ENCODE peak calls at places on chromosomes 11 and 22, in seven cellular contexts. One of them, this sample, is unnamed.

GRCh38 chr22:32644252-32645100 is 157.0 kb upstream of the TIMP3 start:
- DNase-seq in GM12865: peak
- DNase-seq in Calu3: peak
- DNase-seq in stimulated activated CD4-positive, alpha-beta T cell treated with anti-CD3 and anti-CD28 coated beads, TNF-alpha, amount 100 ng/mL, for 4 hours: peak
- DNase-seq in foreskin fibroblast: no peak
- DNase-seq in H9: no peak
- DNase-seq in WTC11: no peak
- DNase-seq in this sample: peak

GRCh38 chr22:45885941-45886395 is 91.0 kb downstream of the WNT7B start:
- DNase-seq in foreskin fibroblast: no peak
- DNase-seq in stimulated activated CD4-positive, alpha-beta T cell treated with anti-CD3 and anti-CD28 coated beads, TNF-alpha, amount 100 ng/mL, for 4 hours: no peak
- DNase-seq in H9: peak
- DNase-seq in WTC11: peak
- DNase-seq in Calu3: no peak
- DNase-seq in GM12865: no peak
- DNase-seq in this sample: no peak

GRCh38 chr11:111737180-111737876 is 28.9 kb downstream of the PPP2R1B start:
- DNase-seq in foreskin fibroblast: no peak
- DNase-seq in GM12865: no peak
- DNase-seq in WTC11: no peak
- DNase-seq in H9: no peak
- DNase-seq in stimulated activated CD4-positive, alpha-beta T cell treated with anti-CD3 and anti-CD28 coated beads, TNF-alpha, amount 100 ng/mL, for 4 hours: no peak
- DNase-seq in Calu3: no peak
- DNase-seq in this sample: no peak

GRCh38 chr22:22349455-22349836 is 104.9 kb downstream of the VPREB1 start:
- DNase-seq in H9: no peak
- DNase-seq in foreskin fibroblast: no peak
- DNase-seq in Calu3: no peak
- DNase-seq in WTC11: no peak
- DNase-seq in GM12865: no peak
- DNase-seq in stimulated activated CD4-positive, alpha-beta T cell treated with anti-CD3 and anti-CD28 coated beads, TNF-alpha, amount 100 ng/mL, for 4 hours: no peak
- DNase-seq in this sample: no peak

GRCh38 chr11:61967924-61968757 is 707 bp upstream of the FTH1 start:
- DNase-seq in Calu3: peak
- DNase-seq in stimulated activated CD4-positive, alpha-beta T cell treated with anti-CD3 and anti-CD28 coated beads, TNF-alpha, amount 100 ng/mL, for 4 hours: no peak
- DNase-seq in H9: no peak
- DNase-seq in WTC11: peak
- DNase-seq in foreskin fibroblast: no peak
- DNase-seq in GM12865: peak
- DNase-seq in this sample: peak

GRCh38 chr11:43547411-43547718 is 133.2 kb upstream of the HSD17B12 start:
- DNase-seq in Calu3: no peak
- DNase-seq in WTC11: peak
- DNase-seq in foreskin fibroblast: no peak
- DNase-seq in H9: no peak
- DNase-seq in stimulated activated CD4-positive, alpha-beta T cell treated with anti-CD3 and anti-CD28 coated beads, TNF-alpha, amount 100 ng/mL, for 4 hours: no peak
- DNase-seq in GM12865: no peak
- DNase-seq in this sample: peak

GRCh38 chr11:34065505-34066203 is 14.1 kb downstream of the CAPRIN1 start:
- DNase-seq in H9: peak
- DNase-seq in WTC11: peak
- DNase-seq in foreskin fibroblast: no peak
- DNase-seq in stimulated activated CD4-positive, alpha-beta T cell treated with anti-CD3 and anti-CD28 coated beads, TNF-alpha, amount 100 ng/mL, for 4 hours: no peak
- DNase-seq in Calu3: no peak
- DNase-seq in GM12865: no peak
- DNase-seq in this sample: no peak

GRCh38 chr11:71065794-71066193 is 186.6 kb downstream of the SHANK2 start:
- DNase-seq in stimulated activated CD4-positive, alpha-beta T cell treated with anti-CD3 and anti-CD28 coated beads, TNF-alpha, amount 100 ng/mL, for 4 hours: no peak
- DNase-seq in H9: no peak
- DNase-seq in GM12865: no peak
- DNase-seq in WTC11: no peak
- DNase-seq in Calu3: no peak
- DNase-seq in foreskin fibroblast: no peak
- DNase-seq in this sample: no peak

GRCh38 chr11:76947790-76948189 is 86.4 kb upstream of the B3GNT6 start:
- DNase-seq in H9: no peak
- DNase-seq in foreskin fibroblast: no peak
- DNase-seq in Calu3: no peak
- DNase-seq in GM12865: no peak
- DNase-seq in WTC11: no peak
- DNase-seq in stimulated activated CD4-positive, alpha-beta T cell treated with anti-CD3 and anti-CD28 coated beads, TNF-alpha, amount 100 ng/mL, for 4 hours: no peak
- DNase-seq in this sample: no peak

GRCh38 chr22:30276041-30276440 is 9.4 kb upstream of the OSM start:
- DNase-seq in stimulated activated CD4-positive, alpha-beta T cell treated with anti-CD3 and anti-CD28 coated beads, TNF-alpha, amount 100 ng/mL, for 4 hours: no peak
- DNase-seq in WTC11: no peak
- DNase-seq in foreskin fibroblast: no peak
- DNase-seq in Calu3: no peak
- DNase-seq in GM12865: no peak
- DNase-seq in H9: no peak
- DNase-seq in this sample: no peak

GRCh38 chr11:116953525-116954284 is 116.3 kb upstream of the APOA1 start:
- DNase-seq in stimulated activated CD4-positive, alpha-beta T cell treated with anti-CD3 and anti-CD28 coated beads, TNF-alpha, amount 100 ng/mL, for 4 hours: no peak
- DNase-seq in WTC11: no peak
- DNase-seq in H9: no peak
- DNase-seq in foreskin fibroblast: no peak
- DNase-seq in Calu3: no peak
- DNase-seq in GM12865: no peak
- DNase-seq in this sample: no peak

GRCh38 chr11:134362192-134362901 is 30.6 kb downstream of the GLB1L2 start:
- DNase-seq in foreskin fibroblast: no peak
- DNase-seq in GM12865: no peak
- DNase-seq in Calu3: no peak
- DNase-seq in H9: no peak
- DNase-seq in stimulated activated CD4-positive, alpha-beta T cell treated with anti-CD3 and anti-CD28 coated beads, TNF-alpha, amount 100 ng/mL, for 4 hours: no peak
- DNase-seq in WTC11: no peak
- DNase-seq in this sample: no peak

GRCh38 chr11:124174001-124174400 is 9.1 kb upstream of the OR10D3 start:
- DNase-seq in WTC11: no peak
- DNase-seq in Calu3: no peak
- DNase-seq in GM12865: no peak
- DNase-seq in foreskin fibroblast: peak
- DNase-seq in H9: peak
- DNase-seq in stimulated activated CD4-positive, alpha-beta T cell treated with anti-CD3 and anti-CD28 coated beads, TNF-alpha, amount 100 ng/mL, for 4 hours: no peak
- DNase-seq in this sample: peak

GRCh38 chr22:28766628-28767027 is 5.9 kb upstream of the CCDC117 start:
- DNase-seq in stimulated activated CD4-positive, alpha-beta T cell treated with anti-CD3 and anti-CD28 coated beads, TNF-alpha, amount 100 ng/mL, for 4 hours: no peak
- DNase-seq in GM12865: no peak
- DNase-seq in foreskin fibroblast: no peak
- DNase-seq in WTC11: no peak
- DNase-seq in Calu3: no peak
- DNase-seq in H9: no peak
- DNase-seq in this sample: no peak

GRCh38 chr11:17735823-17736772 is 1.5 kb downstream of the KCNC1 start:
- DNase-seq in WTC11: peak
- DNase-seq in GM12865: no peak
- DNase-seq in Calu3: no peak
- DNase-seq in stimulated activated CD4-positive, alpha-beta T cell treated with anti-CD3 and anti-CD28 coated beads, TNF-alpha, amount 100 ng/mL, for 4 hours: no peak
- DNase-seq in H9: peak
- DNase-seq in foreskin fibroblast: no peak
- DNase-seq in this sample: no peak

GRCh38 chr11:61011239-61011870 is 39.9 kb downstream of the CD6 start:
- DNase-seq in stimulated activated CD4-positive, alpha-beta T cell treated with anti-CD3 and anti-CD28 coated beads, TNF-alpha, amount 100 ng/mL, for 4 hours: no peak
- DNase-seq in WTC11: no peak
- DNase-seq in H9: no peak
- DNase-seq in foreskin fibroblast: no peak
- DNase-seq in GM12865: no peak
- DNase-seq in Calu3: no peak
- DNase-seq in this sample: no peak

GRCh38 chr11:112352907-112353306 is 92.2 kb upstream of the PLET1 start:
- DNase-seq in GM12865: no peak
- DNase-seq in Calu3: no peak
- DNase-seq in WTC11: no peak
- DNase-seq in stimulated activated CD4-positive, alpha-beta T cell treated with anti-CD3 and anti-CD28 coated beads, TNF-alpha, amount 100 ng/mL, for 4 hours: no peak
- DNase-seq in H9: no peak
- DNase-seq in foreskin fibroblast: no peak
- DNase-seq in this sample: no peak

GRCh38 chr11:95867105-95867504 is 56.8 kb downstream of the MTMR2 start:
- DNase-seq in stimulated activated CD4-positive, alpha-beta T cell treated with anti-CD3 and anti-CD28 coated beads, TNF-alpha, amount 100 ng/mL, for 4 hours: no peak
- DNase-seq in H9: no peak
- DNase-seq in WTC11: no peak
- DNase-seq in Calu3: no peak
- DNase-seq in GM12865: no peak
- DNase-seq in foreskin fibroblast: no peak
- DNase-seq in this sample: no peak

GRCh38 chr11:120197254-120197891 is 13.5 kb upstream of the OAF start:
- DNase-seq in H9: peak
- DNase-seq in Calu3: no peak
- DNase-seq in stimulated activated CD4-positive, alpha-beta T cell treated with anti-CD3 and anti-CD28 coated beads, TNF-alpha, amount 100 ng/mL, for 4 hours: no peak
- DNase-seq in GM12865: no peak
- DNase-seq in WTC11: no peak
- DNase-seq in foreskin fibroblast: no peak
- DNase-seq in this sample: no peak

GRCh38 chr22:24184057-24184798 is 2.9 kb downstream of the SUSD2 start:
- DNase-seq in H9: no peak
- DNase-seq in WTC11: no peak
- DNase-seq in stimulated activated CD4-positive, alpha-beta T cell treated with anti-CD3 and anti-CD28 coated beads, TNF-alpha, amount 100 ng/mL, for 4 hours: no peak
- DNase-seq in Calu3: no peak
- DNase-seq in GM12865: no peak
- DNase-seq in foreskin fibroblast: no peak
- DNase-seq in this sample: no peak

GRCh38 chr11:122440783-122441701 is 214.5 kb upstream of the UBASH3B start:
- DNase-seq in foreskin fibroblast: peak
- DNase-seq in GM12865: no peak
- DNase-seq in Calu3: no peak
- DNase-seq in H9: peak
- DNase-seq in stimulated activated CD4-positive, alpha-beta T cell treated with anti-CD3 and anti-CD28 coated beads, TNF-alpha, amount 100 ng/mL, for 4 hours: no peak
- DNase-seq in WTC11: peak
- DNase-seq in this sample: no peak

GRCh38 chr11:75004215-75004614 is 15.5 kb downstream of the NEU3 start:
- DNase-seq in WTC11: no peak
- DNase-seq in stimulated activated CD4-positive, alpha-beta T cell treated with anti-CD3 and anti-CD28 coated beads, TNF-alpha, amount 100 ng/mL, for 4 hours: no peak
- DNase-seq in GM12865: peak
- DNase-seq in foreskin fibroblast: no peak
- DNase-seq in Calu3: no peak
- DNase-seq in H9: no peak
- DNase-seq in this sample: no peak

GRCh38 chr11:48005133-48005532 is 24.8 kb downstream of the PTPRJ start:
- DNase-seq in stimulated activated CD4-positive, alpha-beta T cell treated with anti-CD3 and anti-CD28 coated beads, TNF-alpha, amount 100 ng/mL, for 4 hours: no peak
- DNase-seq in WTC11: no peak
- DNase-seq in GM12865: peak
- DNase-seq in foreskin fibroblast: no peak
- DNase-seq in Calu3: no peak
- DNase-seq in H9: no peak
- DNase-seq in this sample: peak

GRCh38 chr11:4713241-4713640 is 8.7 kb downstream of the MMP26 start:
- DNase-seq in WTC11: no peak
- DNase-seq in GM12865: no peak
- DNase-seq in Calu3: no peak
- DNase-seq in stimulated activated CD4-positive, alpha-beta T cell treated with anti-CD3 and anti-CD28 coated beads, TNF-alpha, amount 100 ng/mL, for 4 hours: no peak
- DNase-seq in foreskin fibroblast: no peak
- DNase-seq in H9: no peak
- DNase-seq in this sample: peak

GRCh38 chr11:113840932-113841664 is 34.3 kb downstream of the USP28 start:
- DNase-seq in WTC11: no peak
- DNase-seq in H9: no peak
- DNase-seq in GM12865: peak
- DNase-seq in stimulated activated CD4-positive, alpha-beta T cell treated with anti-CD3 and anti-CD28 coated beads, TNF-alpha, amount 100 ng/mL, for 4 hours: no peak
- DNase-seq in foreskin fibroblast: no peak
- DNase-seq in Calu3: no peak
- DNase-seq in this sample: no peak

GRCh38 chr22:30425616-30426394 is at the start of gene MTFP1:
- DNase-seq in H9: peak
- DNase-seq in WTC11: peak
- DNase-seq in stimulated activated CD4-positive, alpha-beta T cell treated with anti-CD3 and anti-CD28 coated beads, TNF-alpha, amount 100 ng/mL, for 4 hours: peak
- DNase-seq in foreskin fibroblast: peak
- DNase-seq in Calu3: peak
- DNase-seq in GM12865: peak
- DNase-seq in this sample: peak

GRCh38 chr11:113873241-113873626 is 2.1 kb downstream of the USP28 start:
- DNase-seq in GM12865: no peak
- DNase-seq in WTC11: no peak
- DNase-seq in stimulated activated CD4-positive, alpha-beta T cell treated with anti-CD3 and anti-CD28 coated beads, TNF-alpha, amount 100 ng/mL, for 4 hours: no peak
- DNase-seq in H9: no peak
- DNase-seq in foreskin fibroblast: no peak
- DNase-seq in Calu3: no peak
- DNase-seq in this sample: peak

GRCh38 chr22:38946771-38947170 is 10.6 kb upstream of the APOBEC3A start:
- DNase-seq in stimulated activated CD4-positive, alpha-beta T cell treated with anti-CD3 and anti-CD28 coated beads, TNF-alpha, amount 100 ng/mL, for 4 hours: no peak
- DNase-seq in foreskin fibroblast: no peak
- DNase-seq in GM12865: no peak
- DNase-seq in H9: peak
- DNase-seq in WTC11: no peak
- DNase-seq in Calu3: no peak
- DNase-seq in this sample: no peak

GRCh38 chr22:50568626-50569025 is 5.9 kb upstream of the SYCE3 start:
- DNase-seq in GM12865: no peak
- DNase-seq in Calu3: no peak
- DNase-seq in foreskin fibroblast: no peak
- DNase-seq in H9: no peak
- DNase-seq in WTC11: no peak
- DNase-seq in stimulated activated CD4-positive, alpha-beta T cell treated with anti-CD3 and anti-CD28 coated beads, TNF-alpha, amount 100 ng/mL, for 4 hours: no peak
- DNase-seq in this sample: no peak